ENCODE peak calls at places on chromosome 5, in nine cellular contexts. One of them, this sample, is unnamed. For H3K36me3, the result is how much of the 10 kb centered on the place peaks cover.

GRCh38 chr5:173012882-173013281 is 29.3 kb downstream of the ATP6V0E1 start:
- DNase-seq in GM23248: no peak
- DNase-seq in vagina: no peak
- DNase-seq in upper lobe of right lung: peak
- DNase-seq in ovary: no peak
- DNase-seq in mesenchymal stem cell: no peak
- DNase-seq in left ventricle myocardium inferior: no peak
- DNase-seq in astrocyte: no peak
- DNase-seq in effector memory CD4-positive, alpha-beta T cell: no peak
- DNase-seq in this sample: peak

GRCh38 chr5:79413112-79413511 is 100.8 kb downstream of the HOMER1 start:
- DNase-seq in mesenchymal stem cell: no peak
- DNase-seq in vagina: no peak
- DNase-seq in GM23248: no peak
- DNase-seq in upper lobe of right lung: no peak
- DNase-seq in effector memory CD4-positive, alpha-beta T cell: no peak
- DNase-seq in astrocyte: no peak
- DNase-seq in ovary: no peak
- DNase-seq in left ventricle myocardium inferior: no peak
- DNase-seq in this sample: no peak

GRCh38 chr5:82313016-82313415 is 34.9 kb upstream of the RPS23 start:
- DNase-seq in ovary: no peak
- DNase-seq in left ventricle myocardium inferior: no peak
- DNase-seq in mesenchymal stem cell: no peak
- DNase-seq in upper lobe of right lung: no peak
- DNase-seq in vagina: no peak
- DNase-seq in GM23248: peak
- DNase-seq in effector memory CD4-positive, alpha-beta T cell: no peak
- DNase-seq in astrocyte: peak
- DNase-seq in this sample: no peak

GRCh38 chr5:176540476-176540899 is 3.3 kb upstream of the RNF44 start:
- DNase-seq in mesenchymal stem cell: no peak
- DNase-seq in ovary: no peak
- DNase-seq in astrocyte: no peak
- DNase-seq in effector memory CD4-positive, alpha-beta T cell: no peak
- DNase-seq in upper lobe of right lung: no peak
- DNase-seq in left ventricle myocardium inferior: no peak
- DNase-seq in GM23248: no peak
- DNase-seq in vagina: no peak
- DNase-seq in this sample: no peak

GRCh38 chr5:89117131-89117644 is 234.2 kb upstream of the MEF2C start:
- DNase-seq in upper lobe of right lung: no peak
- DNase-seq in GM23248: peak
- DNase-seq in vagina: no peak
- DNase-seq in effector memory CD4-positive, alpha-beta T cell: no peak
- DNase-seq in astrocyte: peak
- DNase-seq in ovary: no peak
- DNase-seq in mesenchymal stem cell: no peak
- DNase-seq in left ventricle myocardium inferior: no peak
- DNase-seq in this sample: no peak

GRCh38 chr5:167720676-167721260 is 570.7 kb upstream of the WWC1 start:
- DNase-seq in left ventricle myocardium inferior: no peak
- DNase-seq in effector memory CD4-positive, alpha-beta T cell: no peak
- DNase-seq in mesenchymal stem cell: peak
- DNase-seq in upper lobe of right lung: no peak
- DNase-seq in ovary: no peak
- DNase-seq in astrocyte: peak
- DNase-seq in vagina: no peak
- DNase-seq in GM23248: peak
- DNase-seq in this sample: no peak

GRCh38 chr5:154573011-154573410 is 95.0 kb upstream of the HAND1 start:
- DNase-seq in mesenchymal stem cell: no peak
- DNase-seq in ovary: no peak
- DNase-seq in vagina: peak
- DNase-seq in GM23248: no peak
- DNase-seq in left ventricle myocardium inferior: no peak
- DNase-seq in astrocyte: no peak
- DNase-seq in effector memory CD4-positive, alpha-beta T cell: no peak
- DNase-seq in upper lobe of right lung: no peak
- DNase-seq in this sample: no peak

GRCh38 chr5:1208743-1209551 is 7.6 kb downstream of the SLC6A19 start:
- DNase-seq in left ventricle myocardium inferior: no peak
- DNase-seq in vagina: no peak
- DNase-seq in upper lobe of right lung: no peak
- DNase-seq in effector memory CD4-positive, alpha-beta T cell: no peak
- DNase-seq in astrocyte: no peak
- DNase-seq in GM23248: peak
- DNase-seq in mesenchymal stem cell: peak
- DNase-seq in ovary: no peak
- DNase-seq in this sample: no peak

GRCh38 chr5:132461235-132461634 is 29.3 kb downstream of the IRF1 start:
- DNase-seq in mesenchymal stem cell: no peak
- DNase-seq in effector memory CD4-positive, alpha-beta T cell: no peak
- DNase-seq in vagina: no peak
- DNase-seq in upper lobe of right lung: no peak
- DNase-seq in ovary: no peak
- DNase-seq in left ventricle myocardium inferior: no peak
- DNase-seq in astrocyte: no peak
- DNase-seq in GM23248: no peak
- DNase-seq in this sample: no peak

GRCh38 chr5:15821506-15821905 is 321.5 kb downstream of the FBXL7 start:
- DNase-seq in left ventricle myocardium inferior: no peak
- DNase-seq in ovary: no peak
- DNase-seq in mesenchymal stem cell: peak
- DNase-seq in upper lobe of right lung: no peak
- DNase-seq in astrocyte: peak
- DNase-seq in vagina: no peak
- DNase-seq in GM23248: peak
- DNase-seq in effector memory CD4-positive, alpha-beta T cell: no peak
- DNase-seq in this sample: no peak
- H3K36me3 ChIP-seq in left ventricle myocardium inferior: under half
- H3K36me3 ChIP-seq in ovary: under half
- H3K36me3 ChIP-seq in mesenchymal stem cell: under half
- H3K36me3 ChIP-seq in upper lobe of right lung: under half
- H3K36me3 ChIP-seq in astrocyte: under half
- H3K36me3 ChIP-seq in vagina: under half
- H3K36me3 ChIP-seq in GM23248: under half
- H3K36me3 ChIP-seq in effector memory CD4-positive, alpha-beta T cell: under half
- H3K36me3 ChIP-seq in this sample: under half

GRCh38 chr5:77770293-77771005 is 5.7 kb downstream of the TBCA start:
- DNase-seq in astrocyte: no peak
- DNase-seq in effector memory CD4-positive, alpha-beta T cell: no peak
- DNase-seq in mesenchymal stem cell: peak
- DNase-seq in upper lobe of right lung: no peak
- DNase-seq in ovary: no peak
- DNase-seq in vagina: no peak
- DNase-seq in GM23248: peak
- DNase-seq in left ventricle myocardium inferior: no peak
- DNase-seq in this sample: no peak
- H3K36me3 ChIP-seq in astrocyte: under half
- H3K36me3 ChIP-seq in effector memory CD4-positive, alpha-beta T cell: under half
- H3K36me3 ChIP-seq in mesenchymal stem cell: under half
- H3K36me3 ChIP-seq in upper lobe of right lung: under half
- H3K36me3 ChIP-seq in ovary: under half
- H3K36me3 ChIP-seq in vagina: under half
- H3K36me3 ChIP-seq in GM23248: under half
- H3K36me3 ChIP-seq in left ventricle myocardium inferior: under half
- H3K36me3 ChIP-seq in this sample: under half

DNA sequence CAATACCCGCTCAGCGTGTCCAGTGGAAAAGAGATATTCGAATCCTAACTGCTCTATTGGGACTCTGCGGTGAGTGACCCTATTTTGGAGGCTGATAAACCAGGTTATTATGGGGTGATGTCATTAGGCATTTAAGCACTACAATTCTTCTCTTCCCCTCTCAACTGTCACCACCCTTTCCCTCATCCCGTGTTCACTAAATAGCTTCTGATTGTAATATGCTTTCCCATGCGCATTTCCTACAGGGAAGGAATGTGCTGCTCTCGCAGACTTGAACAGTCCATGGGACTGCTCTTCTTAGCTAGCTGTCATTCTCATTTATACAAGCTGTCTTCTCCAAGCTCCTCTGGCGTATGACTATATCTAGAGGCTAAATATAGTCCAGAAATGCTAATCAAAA is 39.8 kb upstream of the CSNK1G3 start:
- DNase-seq in ovary: no peak
- DNase-seq in vagina: no peak
- DNase-seq in GM23248: no peak
- DNase-seq in upper lobe of right lung: no peak
- DNase-seq in mesenchymal stem cell: no peak
- DNase-seq in left ventricle myocardium inferior: no peak
- DNase-seq in effector memory CD4-positive, alpha-beta T cell: no peak
- DNase-seq in astrocyte: no peak
- DNase-seq in this sample: no peak
- H3K36me3 ChIP-seq in ovary: under half
- H3K36me3 ChIP-seq in vagina: under half
- H3K36me3 ChIP-seq in GM23248: under half
- H3K36me3 ChIP-seq in upper lobe of right lung: under half
- H3K36me3 ChIP-seq in mesenchymal stem cell: under half
- H3K36me3 ChIP-seq in left ventricle myocardium inferior: under half
- H3K36me3 ChIP-seq in effector memory CD4-positive, alpha-beta T cell: under half
- H3K36me3 ChIP-seq in astrocyte: under half
- H3K36me3 ChIP-seq in this sample: under half

DNA sequence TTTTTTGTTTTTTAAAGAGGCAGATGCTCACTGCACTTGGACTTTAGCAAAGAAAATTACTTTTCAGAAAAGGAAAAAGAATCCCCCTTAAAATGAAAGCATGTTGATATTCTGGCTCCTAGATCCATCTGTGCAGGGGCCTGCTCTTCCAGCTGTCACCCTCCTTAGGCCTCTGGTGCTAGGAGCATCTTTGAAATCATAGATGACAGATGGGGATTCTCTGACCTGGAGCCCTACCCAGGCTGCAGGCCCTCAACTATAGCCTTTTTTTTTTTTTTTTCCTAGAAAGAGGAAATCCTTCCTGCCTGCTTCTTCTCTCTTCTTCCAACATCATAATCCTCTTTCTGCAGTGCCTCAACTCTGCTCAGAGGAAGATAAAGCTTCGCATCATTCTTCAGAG is 16.3 kb upstream of the DCP2 start:
- DNase-seq in effector memory CD4-positive, alpha-beta T cell: no peak
- DNase-seq in left ventricle myocardium inferior: no peak
- DNase-seq in upper lobe of right lung: no peak
- DNase-seq in GM23248: no peak
- DNase-seq in vagina: no peak
- DNase-seq in mesenchymal stem cell: peak
- DNase-seq in astrocyte: no peak
- DNase-seq in ovary: no peak
- DNase-seq in this sample: no peak
- H3K36me3 ChIP-seq in effector memory CD4-positive, alpha-beta T cell: under half
- H3K36me3 ChIP-seq in left ventricle myocardium inferior: under half
- H3K36me3 ChIP-seq in upper lobe of right lung: under half
- H3K36me3 ChIP-seq in GM23248: under half
- H3K36me3 ChIP-seq in vagina: under half
- H3K36me3 ChIP-seq in mesenchymal stem cell: under half
- H3K36me3 ChIP-seq in astrocyte: under half
- H3K36me3 ChIP-seq in ovary: under half
- H3K36me3 ChIP-seq in this sample: under half

DNA sequence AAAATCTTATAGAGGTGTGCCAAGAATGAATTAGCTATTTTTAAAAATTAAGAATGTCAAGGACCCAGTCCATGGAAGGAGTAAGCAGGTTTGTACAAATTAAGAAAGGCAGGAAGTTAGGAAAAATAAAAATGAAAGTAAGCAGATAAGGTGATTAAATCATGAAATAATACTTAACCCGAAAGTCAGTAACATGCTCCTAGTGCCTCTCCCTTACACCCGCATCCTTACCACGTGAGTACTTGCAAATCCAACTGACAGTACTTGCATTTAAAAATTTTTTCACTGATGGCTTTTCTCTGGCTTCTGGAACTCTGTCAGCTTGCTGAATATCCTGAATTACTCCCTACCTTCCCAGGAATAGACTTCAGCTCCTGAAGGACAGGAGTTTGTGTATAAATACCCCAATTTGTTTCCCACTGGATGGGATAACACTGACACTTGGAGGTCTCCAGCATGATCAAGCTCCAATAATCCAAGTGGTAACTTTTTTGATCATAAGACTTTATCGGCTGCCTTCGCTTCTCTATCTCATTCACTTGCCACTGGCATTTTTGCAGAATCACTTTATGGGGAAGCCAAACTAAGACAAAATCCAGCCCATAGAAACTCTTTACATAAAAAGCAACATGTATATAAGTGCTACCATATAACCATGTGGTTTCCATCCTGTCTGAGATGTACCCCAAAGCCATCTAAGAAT is 41.6 kb upstream of the RICTOR start:
- DNase-seq in upper lobe of right lung: no peak
- DNase-seq in ovary: no peak
- DNase-seq in astrocyte: no peak
- DNase-seq in GM23248: no peak
- DNase-seq in effector memory CD4-positive, alpha-beta T cell: no peak
- DNase-seq in vagina: no peak
- DNase-seq in mesenchymal stem cell: no peak
- DNase-seq in left ventricle myocardium inferior: no peak
- DNase-seq in this sample: no peak
- H3K36me3 ChIP-seq in upper lobe of right lung: under half
- H3K36me3 ChIP-seq in ovary: under half
- H3K36me3 ChIP-seq in astrocyte: under half
- H3K36me3 ChIP-seq in GM23248: under half
- H3K36me3 ChIP-seq in effector memory CD4-positive, alpha-beta T cell: half or more
- H3K36me3 ChIP-seq in vagina: under half
- H3K36me3 ChIP-seq in mesenchymal stem cell: under half
- H3K36me3 ChIP-seq in left ventricle myocardium inferior: under half
- H3K36me3 ChIP-seq in this sample: under half

This sample was measured in tibial artery.